ENCODE peak calls at places on chromosomes 2 and 18, in four cellular contexts. U is endodermal cell, E is dorsolateral prefrontal cortex, O is hepatocyte. L is an unnamed sample.

GRCh38 chr2:3642521-3643215 is 15.3 kb upstream of the ALLC start:
- DNase-seq in U (peak; percentile 46), E (no peak), O (no peak), L (peak; percentile 57)

GRCh38 chr2:20050104-20050711 is 1.2 kb downstream of the LAPTM4A start:
- DNase-seq in U (no peak), E (no peak), O (peak; percentile 64), L (no peak)

GRCh38 chr18:2223859-2224258 is 347.4 kb downstream of the METTL4 start:
- DNase-seq in U (peak; percentile 71), E (no peak), O (peak; percentile 58), L (no peak)

GRCh38 chr2:8684885-8685696 is 3.2 kb downstream of the ID2 start:
- DNase-seq in U (peak; percentile 94), E (peak; percentile 45), O (peak; percentile 91), L (peak; percentile 87)

GRCh38 chr2:161990741-161991140 is 83.3 kb downstream of the DPP4 start:
- DNase-seq in U (no peak), E (no peak), O (peak; percentile 28), L (no peak)

GRCh38 chr2:8479298-8479697 is 202.6 kb upstream of the ID2 start:
- DNase-seq in U (peak; percentile 64), E (no peak), O (peak; percentile 76), L (no peak)

GRCh38 chr2:231745303-231746038 is 35.6 kb downstream of the PDE6D start:
- DNase-seq in U (no peak), E (no peak), O (no peak), L (no peak)

GRCh38 chr18:43396266-43396665 is 119.0 kb upstream of the SYT4 start:
- DNase-seq in U (no peak), E (peak; percentile 8), O (peak; percentile 39), L (no peak)

GRCh38 chr18:45571714-45572113 is 43.6 kb upstream of the SLC14A2 start:
- DNase-seq in U (peak; percentile 55), E (no peak), O (no peak), L (no peak)

GRCh38 chr18:499351-500229 is 911 bp downstream of the COLEC12 start:
- DNase-seq in U (peak; percentile 74), E (no peak), O (peak; percentile 76), L (peak; percentile 73)

GRCh38 chr2:109184368-109184767 is 55.4 kb downstream of the SH3RF3 start:
- DNase-seq in U (no peak), E (no peak), O (no peak), L (no peak)

GRCh38 chr2:114661926-114662670 is 219.7 kb downstream of the DPP10 start:
- DNase-seq in U (peak; percentile 78), E (peak; percentile 3), O (peak; percentile 40), L (peak; percentile 78)

GRCh38 chr2:6883448-6884122 is 6.0 kb downstream of the RSAD2 start:
- DNase-seq in U (no peak), E (no peak), O (no peak), L (no peak)

GRCh38 chr2:195602687-195603086 is 54.3 kb upstream of the SLC39A10 start:
- DNase-seq in U (no peak), E (no peak), O (no peak), L (no peak)

GRCh38 chr2:234198976-234199375 is 148.5 kb downstream of the SPP2 start:
- DNase-seq in U (no peak), E (no peak), O (no peak), L (no peak)

GRCh38 chr18:59109375-59109774 is 30.3 kb upstream of the SEC11C start:
- DNase-seq in U (no peak), E (no peak), O (no peak), L (no peak)

GRCh38 chr2:128525653-128526052 is 207.0 kb upstream of the HS6ST1 start:
- DNase-seq in U (no peak), E (no peak), O (no peak), L (no peak)

GRCh38 chr18:47422524-47422923 is 171.1 kb upstream of the SKOR2 start:
- DNase-seq in U (peak; percentile 80), E (no peak), O (peak; percentile 24), L (no peak)

GRCh38 chr2:95314598-95314963 is 17.4 kb downstream of the KCNIP3 start:
- DNase-seq in U (no peak), E (no peak), O (no peak), L (no peak)

GRCh38 chr2:96540136-96540535 is 3.6 kb downstream of the ARID5A start:
- DNase-seq in U (peak; percentile 42), E (no peak), O (no peak), L (peak; percentile 21)

GRCh38 chr2:173818285-173818684 is 146.9 kb downstream of the SP3 start:
- DNase-seq in U (no peak), E (no peak), O (no peak), L (no peak)

GRCh38 chr2:168687314-168687713 is 115.1 kb upstream of the NOSTRIN start:
- DNase-seq in U (peak; percentile 48), E (peak; percentile 19), O (no peak), L (no peak)

GRCh38 chr2:100104718-100105677 is 37.4 kb downstream of the AFF3 start:
- DNase-seq in U (peak; percentile 71), E (peak; percentile 47), O (peak; percentile 64), L (peak; percentile 66)

GRCh38 chr2:139142252-139142651 is 362.1 kb upstream of the NXPH2 start:
- DNase-seq in U (peak; percentile 47), E (no peak), O (peak; percentile 57), L (no peak)

GRCh38 chr2:74267068-74267467 is 68.7 kb downstream of the MTHFD2 start:
- DNase-seq in U (peak; percentile 67), E (no peak), O (peak; percentile 66), L (no peak)

GRCh38 chr2:61759718-61760117 is 94.1 kb downstream of the FAM161A start:
- DNase-seq in U (no peak), E (no peak), O (no peak), L (no peak)

GRCh38 chr2:33443272-33443829 is 33.1 kb upstream of the RASGRP3 start:
- DNase-seq in U (no peak), E (no peak), O (no peak), L (no peak)

GRCh38 chr2:70607121-70607551 is 53.5 kb upstream of the TGFA start:
- DNase-seq in U (no peak), E (peak; percentile 23), O (no peak), L (no peak)

GRCh38 chr2:143802242-143802641 is 673.0 kb downstream of the ARHGAP15 start:
- DNase-seq in U (no peak), E (no peak), O (no peak), L (no peak)

GRCh38 chr2:53379547-53379946 is 388.1 kb upstream of the CHAC2 start:
- DNase-seq in U (no peak), E (no peak), O (no peak), L (no peak)

GRCh38 chr2:49028101-49028500 is 126.2 kb downstream of the FSHR start:
- DNase-seq in U (no peak), E (no peak), O (peak; percentile 55), L (no peak)

GRCh38 chr18:10784596-10785202 is 258.9 kb downstream of the NAPG start:
- DNase-seq in U (no peak), E (no peak), O (no peak), L (no peak)

GRCh38 chr2:38581193-38582147 is 21.3 kb downstream of the HNRNPLL start:
- DNase-seq in U (peak; percentile 75), E (peak; percentile 28), O (peak; percentile 86), L (no peak)

DNA sequence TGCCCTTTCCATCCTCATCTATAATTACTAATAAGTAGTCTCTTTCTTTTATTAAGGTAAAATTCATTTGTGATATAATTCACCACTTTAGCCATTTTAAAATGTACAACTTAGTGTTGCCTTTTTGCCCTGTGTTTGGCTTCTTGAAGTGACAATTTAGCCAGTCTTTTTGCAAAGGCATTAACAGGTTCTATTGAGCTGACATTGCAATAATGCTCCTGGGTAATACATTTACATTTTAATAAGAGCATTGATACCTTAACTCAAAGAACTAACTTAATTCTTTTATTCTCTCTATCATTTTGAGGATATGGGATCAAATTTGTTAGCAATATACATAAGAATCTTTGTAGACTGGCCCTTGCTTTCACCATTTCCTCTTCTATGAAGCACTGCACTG is 242.3 kb downstream of the LRRTM1 start:
- DNase-seq in U (no peak), E (no peak), O (no peak), L (no peak)
- H3K4me3 ChIP-seq in U (no peak overlapping the region), E (no peak overlapping the region), O (no peak overlapping the region), L (no peak overlapping the region)

GRCh38 chr2:46779447-46779941 is 136.1 kb downstream of the MCFD2 start:
- DNase-seq in U (no peak), E (no peak), O (no peak), L (no peak)
- H3K27ac ChIP-seq in U (no peak overlapping the region), E (no peak overlapping the region), O (no peak overlapping the region), L (no peak overlapping the region)

GRCh38 chr2:75607988-75608683 is 38.4 kb upstream of the MRPL19 start:
- DNase-seq in U (no peak), E (no peak), O (no peak), L (no peak)
- H3K4me3 ChIP-seq in U (no peak overlapping the region), E (no peak overlapping the region), O (no peak overlapping the region), L (no peak overlapping the region)

GRCh38 chr2:120741514-120742448 is 6.1 kb downstream of the GLI2 start:
- DNase-seq in U (peak; percentile 82), E (no peak), O (no peak), L (no peak)
- H3K27ac ChIP-seq in U (peak overlapping the region; percentile 98), E (no peak overlapping the region), O (peak overlapping the region; percentile 38), L (no peak overlapping the region)